ENCODE peak calls at places on chromosome 17, in eight cellular contexts. One of them, this sample, is unnamed.
A peak's percentile ranks its signal among the peaks of the same experiment; 100 is the strongest.

GRCh38 chr17:34254651-34255380 is at the start of gene CCL2:
- DNase-seq in left ventricle myocardium inferior: peak; percentile 75
- DNase-seq in GM23248: peak; percentile 78
- DNase-seq in tibial artery: peak; percentile 85
- DNase-seq in pancreas: no peak
- DNase-seq in IMR-90: peak; percentile 85
- DNase-seq in lung: peak; percentile 69
- DNase-seq in heart left ventricle: peak; percentile 82
- DNase-seq in this sample: peak; percentile 86

GRCh38 chr17:77717941-77718668 is 240.4 kb upstream of the TNRC6C start:
- DNase-seq in left ventricle myocardium inferior: no peak
- DNase-seq in GM23248: no peak
- DNase-seq in tibial artery: no peak
- DNase-seq in pancreas: no peak
- DNase-seq in IMR-90: no peak
- DNase-seq in lung: no peak
- DNase-seq in heart left ventricle: no peak
- DNase-seq in this sample: no peak

GRCh38 chr17:45305532-45306087 is 11.2 kb downstream of the MAP3K14 start:
- DNase-seq in left ventricle myocardium inferior: no peak
- DNase-seq in GM23248: peak; percentile 88
- DNase-seq in tibial artery: no peak
- DNase-seq in pancreas: no peak
- DNase-seq in IMR-90: peak; percentile 74
- DNase-seq in lung: no peak
- DNase-seq in heart left ventricle: no peak
- DNase-seq in this sample: peak; percentile 86

GRCh38 chr17:68349157-68349556 is 57.9 kb downstream of the ARSG start:
- DNase-seq in left ventricle myocardium inferior: no peak
- DNase-seq in GM23248: no peak
- DNase-seq in tibial artery: no peak
- DNase-seq in pancreas: no peak
- DNase-seq in IMR-90: no peak
- DNase-seq in lung: no peak
- DNase-seq in heart left ventricle: no peak
- DNase-seq in this sample: no peak

GRCh38 chr17:59341922-59342321 is 10.5 kb downstream of the YPEL2 start:
- DNase-seq in left ventricle myocardium inferior: no peak
- DNase-seq in GM23248: no peak
- DNase-seq in tibial artery: no peak
- DNase-seq in pancreas: no peak
- DNase-seq in IMR-90: no peak
- DNase-seq in lung: no peak
- DNase-seq in heart left ventricle: no peak
- DNase-seq in this sample: no peak

GRCh38 chr17:53668854-53669253 is 153.9 kb upstream of the KIF2B start:
- DNase-seq in left ventricle myocardium inferior: no peak
- DNase-seq in GM23248: no peak
- DNase-seq in tibial artery: no peak
- DNase-seq in pancreas: no peak
- DNase-seq in IMR-90: no peak
- DNase-seq in lung: no peak
- DNase-seq in heart left ventricle: no peak
- DNase-seq in this sample: no peak

GRCh38 chr17:72182256-72182890 is 61.6 kb downstream of the SOX9 start:
- DNase-seq in left ventricle myocardium inferior: no peak
- DNase-seq in GM23248: no peak
- DNase-seq in tibial artery: no peak
- DNase-seq in pancreas: no peak
- DNase-seq in IMR-90: no peak
- DNase-seq in lung: no peak
- DNase-seq in heart left ventricle: no peak
- DNase-seq in this sample: no peak

GRCh38 chr17:34991606-34992005 is 11.3 kb downstream of the LIG3 start:
- DNase-seq in left ventricle myocardium inferior: no peak
- DNase-seq in GM23248: no peak
- DNase-seq in tibial artery: no peak
- DNase-seq in pancreas: no peak
- DNase-seq in IMR-90: no peak
- DNase-seq in lung: no peak
- DNase-seq in heart left ventricle: no peak
- DNase-seq in this sample: no peak

GRCh38 chr17:14196337-14196997 is 40.2 kb downstream of the CDRT15 start:
- DNase-seq in left ventricle myocardium inferior: no peak
- DNase-seq in GM23248: no peak
- DNase-seq in tibial artery: no peak
- DNase-seq in pancreas: no peak
- DNase-seq in IMR-90: no peak
- DNase-seq in lung: no peak
- DNase-seq in heart left ventricle: no peak
- DNase-seq in this sample: no peak

GRCh38 chr17:81345211-81346089 is 49.8 kb upstream of the BAHCC1 start:
- DNase-seq in left ventricle myocardium inferior: peak; percentile 90
- DNase-seq in GM23248: peak; percentile 98
- DNase-seq in tibial artery: peak; percentile 94
- DNase-seq in pancreas: peak; percentile 97
- DNase-seq in IMR-90: peak; percentile 87
- DNase-seq in lung: peak; percentile 87
- DNase-seq in heart left ventricle: peak; percentile 89
- DNase-seq in this sample: peak; percentile 97

GRCh38 chr17:17836818-17837379 is at the start of gene SREBF1:
- DNase-seq in left ventricle myocardium inferior: peak; percentile 69
- DNase-seq in GM23248: peak; percentile 81
- DNase-seq in tibial artery: no peak
- DNase-seq in pancreas: peak; percentile 81
- DNase-seq in IMR-90: peak; percentile 37
- DNase-seq in lung: no peak
- DNase-seq in heart left ventricle: peak; percentile 72
- DNase-seq in this sample: peak; percentile 48

GRCh38 chr17:45248132-45248936 is 13.6 kb downstream of the SPATA32 start:
- DNase-seq in left ventricle myocardium inferior: no peak
- DNase-seq in GM23248: no peak
- DNase-seq in tibial artery: no peak
- DNase-seq in pancreas: peak; percentile 84
- DNase-seq in IMR-90: no peak
- DNase-seq in lung: peak; percentile 59
- DNase-seq in heart left ventricle: no peak
- DNase-seq in this sample: no peak

GRCh38 chr17:33200587-33200986 is 92.5 kb downstream of the ASIC2 start:
- DNase-seq in left ventricle myocardium inferior: no peak
- DNase-seq in GM23248: peak; percentile 28
- DNase-seq in tibial artery: peak; percentile 25
- DNase-seq in pancreas: no peak
- DNase-seq in IMR-90: peak; percentile 20
- DNase-seq in lung: no peak
- DNase-seq in heart left ventricle: no peak
- DNase-seq in this sample: peak; percentile 20

GRCh38 chr17:76027159-76027839 is at the start of gene EVPL:
- DNase-seq in left ventricle myocardium inferior: no peak
- DNase-seq in GM23248: no peak
- DNase-seq in tibial artery: no peak
- DNase-seq in pancreas: peak; percentile 88
- DNase-seq in IMR-90: no peak
- DNase-seq in lung: peak; percentile 90
- DNase-seq in heart left ventricle: no peak
- DNase-seq in this sample: no peak

GRCh38 chr17:17724307-17724921 is 43.2 kb downstream of the RAI1 start:
- DNase-seq in left ventricle myocardium inferior: no peak
- DNase-seq in GM23248: peak; percentile 51
- DNase-seq in tibial artery: no peak
- DNase-seq in pancreas: no peak
- DNase-seq in IMR-90: peak; percentile 54
- DNase-seq in lung: no peak
- DNase-seq in heart left ventricle: peak; percentile 75
- DNase-seq in this sample: no peak

GRCh38 chr17:9402590-9403199 is 172.9 kb downstream of the STX8 start:
- DNase-seq in left ventricle myocardium inferior: no peak
- DNase-seq in GM23248: peak; percentile 48
- DNase-seq in tibial artery: no peak
- DNase-seq in pancreas: no peak
- DNase-seq in IMR-90: peak; percentile 23
- DNase-seq in lung: no peak
- DNase-seq in heart left ventricle: no peak
- DNase-seq in this sample: peak; percentile 8

DNA sequence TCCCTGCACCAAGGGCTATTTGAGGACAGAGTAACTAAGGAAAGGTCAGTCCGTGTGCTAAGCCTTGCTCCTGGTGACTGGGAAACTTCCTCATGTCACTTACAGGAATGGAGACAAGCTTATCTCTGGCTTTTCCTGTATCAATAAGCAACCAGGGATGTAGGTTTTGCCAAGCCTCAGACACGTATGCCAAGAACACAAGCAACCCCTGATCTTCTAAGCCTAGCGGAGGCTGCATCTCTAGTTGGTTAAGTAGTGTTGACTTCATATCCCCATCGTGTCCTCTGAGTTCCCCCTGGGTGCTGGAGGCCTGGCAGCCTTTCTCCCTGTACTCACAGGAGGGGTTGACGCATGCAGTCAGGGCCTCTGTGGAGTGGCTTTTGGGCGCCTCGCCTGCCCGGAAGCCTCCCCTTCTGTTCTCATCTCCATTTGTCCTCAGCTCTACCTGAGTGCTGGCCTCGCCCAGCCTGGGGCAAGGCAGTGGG is 1.4 kb upstream of the C1QTNF1 start:
- DNase-seq in left ventricle myocardium inferior: peak; percentile 81
- DNase-seq in GM23248: no peak
- DNase-seq in tibial artery: peak; percentile 96
- DNase-seq in pancreas: no peak
- DNase-seq in IMR-90: no peak
- DNase-seq in lung: no peak
- DNase-seq in heart left ventricle: peak; percentile 68
- DNase-seq in this sample: no peak
- H3K27me3 ChIP-seq in left ventricle myocardium inferior: no peaks in the 10 kb centered on the region
- H3K27me3 ChIP-seq in GM23248: no peaks in the 10 kb centered on the region
- H3K27me3 ChIP-seq in tibial artery: no peaks in the 10 kb centered on the region
- H3K27me3 ChIP-seq in pancreas: no peaks in the 10 kb centered on the region
- H3K27me3 ChIP-seq in IMR-90: peaks cover 2% of the 10 kb centered on the region
- H3K27me3 ChIP-seq in lung: no peaks in the 10 kb centered on the region
- H3K27me3 ChIP-seq in heart left ventricle: no peaks in the 10 kb centered on the region
- H3K27me3 ChIP-seq in this sample: no peaks in the 10 kb centered on the region

GRCh38 chr17:10668771-10669170 is 11.7 kb upstream of the MYH3 start:
- DNase-seq in left ventricle myocardium inferior: no peak
- DNase-seq in GM23248: peak; percentile 35
- DNase-seq in tibial artery: no peak
- DNase-seq in pancreas: no peak
- DNase-seq in IMR-90: peak; percentile 83
- DNase-seq in lung: no peak
- DNase-seq in heart left ventricle: no peak
- DNase-seq in this sample: no peak

GRCh38 chr17:10673318-10673717 is 16.2 kb upstream of the MYH3 start:
- DNase-seq in left ventricle myocardium inferior: no peak
- DNase-seq in GM23248: no peak
- DNase-seq in tibial artery: no peak
- DNase-seq in pancreas: no peak
- DNase-seq in IMR-90: no peak
- DNase-seq in lung: no peak
- DNase-seq in heart left ventricle: no peak
- DNase-seq in this sample: no peak

GRCh38 chr17:10674696-10675095 is 17.6 kb upstream of the MYH3 start:
- DNase-seq in left ventricle myocardium inferior: no peak
- DNase-seq in GM23248: no peak
- DNase-seq in tibial artery: no peak
- DNase-seq in pancreas: no peak
- DNase-seq in IMR-90: no peak
- DNase-seq in lung: no peak
- DNase-seq in heart left ventricle: no peak
- DNase-seq in this sample: no peak
- H3K4me3 ChIP-seq in left ventricle myocardium inferior: no peak overlapping the region
- H3K4me3 ChIP-seq in GM23248: no peak overlapping the region
- H3K4me3 ChIP-seq in tibial artery: no peak overlapping the region
- H3K4me3 ChIP-seq in pancreas: no peak overlapping the region
- H3K4me3 ChIP-seq in IMR-90: no peak overlapping the region
- H3K4me3 ChIP-seq in lung: no peak overlapping the region
- H3K4me3 ChIP-seq in heart left ventricle: no peak overlapping the region
- H3K4me3 ChIP-seq in this sample: no peak overlapping the region

DNA sequence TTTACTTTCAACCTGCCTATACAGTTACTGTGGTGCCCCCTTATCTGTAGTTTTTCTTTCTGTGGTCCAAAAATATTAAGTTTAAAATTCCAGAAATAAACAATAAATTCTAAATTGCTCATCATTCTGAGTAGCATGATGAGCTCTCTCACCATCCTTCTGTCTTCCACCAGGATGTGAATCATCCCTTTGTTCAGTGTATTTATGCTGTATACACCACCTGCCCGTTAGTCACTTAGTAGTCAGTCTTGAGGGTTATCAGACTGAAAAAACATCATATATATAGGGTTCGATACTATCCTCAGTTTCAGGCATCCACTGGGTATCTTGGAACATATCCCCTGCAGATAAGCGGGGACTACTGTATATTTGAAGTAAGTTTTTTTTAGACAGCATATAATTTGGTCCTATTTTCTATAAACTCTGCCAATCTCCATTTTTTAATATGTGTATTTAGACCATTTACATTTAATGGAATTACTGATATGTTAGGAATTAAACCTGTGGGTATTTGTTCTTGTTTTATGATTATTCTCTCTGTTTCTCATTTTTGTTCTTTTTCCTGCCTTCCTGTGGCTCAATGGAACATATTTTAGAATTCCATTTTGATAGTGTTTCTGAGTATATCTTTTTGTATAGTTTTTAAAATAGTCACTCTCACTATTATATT is 31.0 kb downstream of the TBX21 start:
- DNase-seq in left ventricle myocardium inferior: no peak
- DNase-seq in GM23248: peak; percentile 33
- DNase-seq in tibial artery: no peak
- DNase-seq in pancreas: no peak
- DNase-seq in IMR-90: peak; percentile 22
- DNase-seq in lung: no peak
- DNase-seq in heart left ventricle: no peak
- DNase-seq in this sample: no peak
- H3K9me3 ChIP-seq in left ventricle myocardium inferior: peaks cover 44% of the 10 kb centered on the region
- H3K9me3 ChIP-seq in GM23248: no peaks in the 10 kb centered on the region
- H3K9me3 ChIP-seq in tibial artery: peaks cover 6% of the 10 kb centered on the region
- H3K9me3 ChIP-seq in pancreas: no peaks in the 10 kb centered on the region
- H3K9me3 ChIP-seq in IMR-90: peaks cover 7% of the 10 kb centered on the region
- H3K9me3 ChIP-seq in lung: peaks cover 9% of the 10 kb centered on the region
- H3K9me3 ChIP-seq in heart left ventricle: peaks cover 5% of the 10 kb centered on the region
- H3K9me3 ChIP-seq in this sample: peaks cover 40% of the 10 kb centered on the region

DNA sequence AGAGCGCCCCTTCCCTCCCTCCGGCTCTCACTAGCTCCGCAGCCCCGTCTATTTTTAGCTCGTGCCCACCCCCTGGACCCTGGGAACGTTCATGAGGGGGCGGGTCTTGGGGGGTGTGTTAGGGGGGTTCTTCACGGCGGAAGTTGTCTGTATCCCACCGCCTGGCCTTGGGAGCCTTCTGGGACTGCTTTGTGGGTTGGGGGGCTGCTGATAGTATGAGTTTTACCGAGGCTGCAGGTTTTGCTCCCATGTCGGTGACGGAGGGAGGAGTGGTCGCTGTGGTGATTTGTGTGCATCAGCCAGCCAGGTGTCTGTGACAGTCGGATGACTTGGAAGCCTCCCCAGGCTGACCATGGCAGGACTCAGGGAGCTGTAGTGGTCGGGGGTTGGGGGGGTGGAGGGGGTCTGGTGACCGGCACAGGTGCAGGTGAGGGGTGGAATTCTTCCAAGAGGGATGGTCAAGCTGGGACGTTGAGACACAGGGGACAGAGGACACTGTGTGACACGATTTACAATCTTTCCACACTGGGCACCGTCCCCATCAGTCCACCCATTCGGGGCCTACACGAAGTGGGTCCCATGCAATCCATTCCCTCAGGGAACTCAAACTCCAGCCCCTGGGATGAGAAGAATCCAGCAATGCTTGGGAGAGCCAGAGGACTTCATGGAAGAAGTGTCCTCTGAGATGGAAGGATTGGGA is 1.4 kb downstream of the ATP1B2 start:
- DNase-seq in left ventricle myocardium inferior: no peak
- DNase-seq in GM23248: no peak
- DNase-seq in tibial artery: no peak
- DNase-seq in pancreas: no peak
- DNase-seq in IMR-90: no peak
- DNase-seq in lung: no peak
- DNase-seq in heart left ventricle: no peak
- DNase-seq in this sample: no peak
- H3K27me3 ChIP-seq in left ventricle myocardium inferior: peaks cover 52% of the 10 kb centered on the region
- H3K27me3 ChIP-seq in GM23248: peaks cover 42% of the 10 kb centered on the region
- H3K27me3 ChIP-seq in tibial artery: no peaks in the 10 kb centered on the region
- H3K27me3 ChIP-seq in pancreas: no peaks in the 10 kb centered on the region
- H3K27me3 ChIP-seq in IMR-90: peaks cover 61% of the 10 kb centered on the region
- H3K27me3 ChIP-seq in lung: no peaks in the 10 kb centered on the region
- H3K27me3 ChIP-seq in heart left ventricle: peaks cover 9% of the 10 kb centered on the region
- H3K27me3 ChIP-seq in this sample: no peaks in the 10 kb centered on the region

This sample was measured in MG63.